ENCODE peak calls at places on chromosomes 12 and 14, in four cellular contexts. J is Daoy, Z is H54, E is choroid plexus epithelial cell. X is an unnamed sample.

GRCh38 chr12:65308001-65308400 is 29.5 kb downstream of the MSRB3 start:
- DNase-seq in E (peak), Z (no peak), J (no peak), X (no peak)

GRCh38 chr14:92598549-92598905 is 84.9 kb downstream of the RIN3 start:
- DNase-seq in E (no peak), Z (no peak), J (no peak), X (no peak)

GRCh38 chr14:52077261-52077984 is 8.6 kb upstream of the NID2 start:
- DNase-seq in Z (no peak), J (no peak), E (peak), X (no peak)

GRCh38 chr12:116864371-116865160 is 16.7 kb downstream of the HRK start:
- DNase-seq in Z (peak), E (peak), J (peak), X (no peak)

GRCh38 chr12:65825573-65826512 is 1.6 kb downstream of the HMGA2 start:
- DNase-seq in E (peak), J (peak), Z (no peak), X (no peak)

GRCh38 chr14:50828738-50829471 is 2.1 kb downstream of the NIN start:
- DNase-seq in J (no peak), Z (no peak), E (no peak), X (no peak)

GRCh38 chr14:77761205-77761931 is 412 bp upstream of the SNW1 start:
- DNase-seq in J (peak), Z (no peak), E (peak), X (peak)

GRCh38 chr12:19035552-19035951 is 94.0 kb upstream of the PLEKHA5 start:
- DNase-seq in Z (no peak), J (no peak), E (peak), X (no peak)

GRCh38 chr14:33282811-33283210 is 344.1 kb downstream of the NPAS3 start:
- DNase-seq in E (peak), J (no peak), Z (no peak), X (no peak)

GRCh38 chr12:21814814-21815213 is 40.3 kb upstream of the KCNJ8 start:
- DNase-seq in J (no peak), Z (no peak), E (no peak), X (no peak)

GRCh38 chr12:110917961-110918360 is 2.4 kb downstream of the MYL2 start:
- DNase-seq in J (peak), E (no peak), Z (peak), X (no peak)

GRCh38 chr14:28769358-28769757 is 2.8 kb downstream of the FOXG1 start:
- DNase-seq in J (no peak), Z (no peak), E (no peak), X (no peak)

GRCh38 chr14:68248481-68249255 is 429.1 kb downstream of the RAD51B start:
- DNase-seq in Z (no peak), J (peak), E (peak), X (no peak)

GRCh38 chr12:129911437-129912049 is 7.7 kb upstream of the TMEM132D start:
- DNase-seq in Z (peak), E (peak), J (peak), X (peak)

GRCh38 chr14:73008501-73008900 is 18.4 kb downstream of the ZFYVE1 start:
- DNase-seq in Z (no peak), E (peak), J (no peak), X (no peak)

GRCh38 chr12:101829639-101830390 is 944 bp downstream of the GNPTAB start:
- DNase-seq in E (peak), Z (no peak), J (peak), X (no peak)

GRCh38 chr14:56122306-56122705 is 4.1 kb downstream of the PELI2 start:
- DNase-seq in J (no peak), Z (no peak), E (no peak), X (no peak)

GRCh38 chr12:46470039-46470627 is 97.6 kb upstream of the SLC38A2 start:
- DNase-seq in Z (no peak), E (peak), J (no peak), X (no peak)

GRCh38 chr12:112716099-112717093 is 75.2 kb upstream of the RPH3A start:
- DNase-seq in E (peak), Z (peak), J (peak), X (no peak)

GRCh38 chr14:105065280-105066228 is at the start of gene GPR132:
- DNase-seq in J (peak), Z (no peak), E (no peak), X (no peak)

GRCh38 chr14:77601846-77602609 is 14.4 kb downstream of the SPTLC2 start:
- DNase-seq in Z (no peak), J (no peak), E (no peak), X (no peak)

GRCh38 chr14:44461811-44462210 is 45.3 kb downstream of the FSCB start:
- DNase-seq in J (no peak), Z (no peak), E (no peak), X (no peak)

GRCh38 chr12:57218030-57218853 is 1.6 kb downstream of the NXPH4 start:
- DNase-seq in Z (no peak), E (no peak), J (no peak), X (no peak)

GRCh38 chr14:71403673-71404072 is 496.4 kb downstream of the PCNX1 start:
- DNase-seq in E (peak), J (no peak), Z (no peak), X (no peak)

GRCh38 chr14:96626121-96626768 is 124.1 kb downstream of the PAPOLA start:
- DNase-seq in Z (no peak), J (no peak), E (no peak), X (no peak)

GRCh38 chr12:66945189-66945817 is 266.4 kb upstream of the GRIP1 start:
- DNase-seq in E (no peak), J (no peak), Z (no peak), X (no peak)

GRCh38 chr12:98532687-98533304 is 17.4 kb downstream of the TMPO start:
- DNase-seq in J (peak), E (peak), Z (peak), X (no peak)

GRCh38 chr14:100165825-100166520 is 6.5 kb upstream of the DEGS2 start:
- DNase-seq in Z (no peak), J (no peak), E (no peak), X (no peak)

GRCh38 chr14:69629225-69630127 is 18.1 kb downstream of the SUSD6 start:
- DNase-seq in Z (no peak), J (no peak), E (no peak), X (no peak)

GRCh38 chr14:68168460-68169109 is 349.0 kb downstream of the RAD51B start:
- DNase-seq in J (no peak), E (no peak), Z (no peak), X (no peak)

GRCh38 chr14:63893701-63894458 is 41.1 kb downstream of the SYNE2 start:
- DNase-seq in J (peak), Z (peak), E (peak), X (no peak)

GRCh38 chr14:50060871-50061663 is 55.3 kb downstream of the VCPKMT start:
- DNase-seq in J (peak), Z (peak), E (peak), X (no peak)